ENCODE peak calls at places on chromosomes 11 and 22, in ten cellular contexts. One of them, this sample, is unnamed.

GRCh38 chr22:29073618-29074275 is 912 bp downstream of the KREMEN1 start:
- DNase-seq in upper lobe of right lung: peak
- DNase-seq in naive thymus-derived CD8-positive, alpha-beta T cell: no peak
- DNase-seq in anterior cingulate cortex: no peak
- DNase-seq in ACHN: peak
- DNase-seq in activated CD4-positive, alpha-beta T cell treated with anti-CD3 and anti-CD28 coated beads, Interleukin-2, amount 50 U/mL, for 48 hours: peak
- DNase-seq in stimulated activated CD4-positive, alpha-beta T cell treated with anti-CD3 and anti-CD28 coated beads, TNF-alpha, amount 100 ng/mL, for 24 hours: peak
- DNase-seq in left ventricle myocardium inferior: peak
- DNase-seq in GM04503: no peak
- DNase-seq in GM13976: peak
- DNase-seq in this sample: peak

GRCh38 chr22:20514658-20515406 is 7.4 kb downstream of the MED15 start:
- DNase-seq in upper lobe of right lung: no peak
- DNase-seq in naive thymus-derived CD8-positive, alpha-beta T cell: no peak
- DNase-seq in anterior cingulate cortex: no peak
- DNase-seq in ACHN: no peak
- DNase-seq in activated CD4-positive, alpha-beta T cell treated with anti-CD3 and anti-CD28 coated beads, Interleukin-2, amount 50 U/mL, for 48 hours: no peak
- DNase-seq in stimulated activated CD4-positive, alpha-beta T cell treated with anti-CD3 and anti-CD28 coated beads, TNF-alpha, amount 100 ng/mL, for 24 hours: no peak
- DNase-seq in left ventricle myocardium inferior: no peak
- DNase-seq in GM04503: peak
- DNase-seq in GM13976: no peak
- DNase-seq in this sample: no peak

GRCh38 chr11:85089654-85090053 is 537.5 kb downstream of the DLG2 start:
- DNase-seq in upper lobe of right lung: no peak
- DNase-seq in naive thymus-derived CD8-positive, alpha-beta T cell: no peak
- DNase-seq in anterior cingulate cortex: no peak
- DNase-seq in ACHN: no peak
- DNase-seq in activated CD4-positive, alpha-beta T cell treated with anti-CD3 and anti-CD28 coated beads, Interleukin-2, amount 50 U/mL, for 48 hours: no peak
- DNase-seq in stimulated activated CD4-positive, alpha-beta T cell treated with anti-CD3 and anti-CD28 coated beads, TNF-alpha, amount 100 ng/mL, for 24 hours: no peak
- DNase-seq in left ventricle myocardium inferior: no peak
- DNase-seq in GM04503: no peak
- DNase-seq in GM13976: no peak
- DNase-seq in this sample: no peak

GRCh38 chr11:86673872-86674750 is 1.7 kb upstream of the ME3 start:
- DNase-seq in upper lobe of right lung: no peak
- DNase-seq in naive thymus-derived CD8-positive, alpha-beta T cell: no peak
- DNase-seq in anterior cingulate cortex: no peak
- DNase-seq in ACHN: no peak
- DNase-seq in activated CD4-positive, alpha-beta T cell treated with anti-CD3 and anti-CD28 coated beads, Interleukin-2, amount 50 U/mL, for 48 hours: no peak
- DNase-seq in stimulated activated CD4-positive, alpha-beta T cell treated with anti-CD3 and anti-CD28 coated beads, TNF-alpha, amount 100 ng/mL, for 24 hours: no peak
- DNase-seq in left ventricle myocardium inferior: no peak
- DNase-seq in GM04503: no peak
- DNase-seq in GM13976: no peak
- DNase-seq in this sample: no peak

GRCh38 chr11:123536690-123537437 is 106.8 kb downstream of the GRAMD1B start:
- DNase-seq in upper lobe of right lung: no peak
- DNase-seq in naive thymus-derived CD8-positive, alpha-beta T cell: no peak
- DNase-seq in anterior cingulate cortex: no peak
- DNase-seq in ACHN: no peak
- DNase-seq in activated CD4-positive, alpha-beta T cell treated with anti-CD3 and anti-CD28 coated beads, Interleukin-2, amount 50 U/mL, for 48 hours: no peak
- DNase-seq in stimulated activated CD4-positive, alpha-beta T cell treated with anti-CD3 and anti-CD28 coated beads, TNF-alpha, amount 100 ng/mL, for 24 hours: no peak
- DNase-seq in left ventricle myocardium inferior: no peak
- DNase-seq in GM04503: no peak
- DNase-seq in GM13976: no peak
- DNase-seq in this sample: no peak

GRCh38 chr22:48888466-48889208 is 939.0 kb downstream of the BRD1 start:
- DNase-seq in upper lobe of right lung: peak
- DNase-seq in naive thymus-derived CD8-positive, alpha-beta T cell: no peak
- DNase-seq in anterior cingulate cortex: no peak
- DNase-seq in ACHN: no peak
- DNase-seq in activated CD4-positive, alpha-beta T cell treated with anti-CD3 and anti-CD28 coated beads, Interleukin-2, amount 50 U/mL, for 48 hours: no peak
- DNase-seq in stimulated activated CD4-positive, alpha-beta T cell treated with anti-CD3 and anti-CD28 coated beads, TNF-alpha, amount 100 ng/mL, for 24 hours: no peak
- DNase-seq in left ventricle myocardium inferior: no peak
- DNase-seq in GM04503: no peak
- DNase-seq in GM13976: no peak
- DNase-seq in this sample: no peak

GRCh38 chr11:117610045-117610444 is 187.0 kb downstream of the DSCAML1 start:
- DNase-seq in upper lobe of right lung: no peak
- DNase-seq in naive thymus-derived CD8-positive, alpha-beta T cell: no peak
- DNase-seq in anterior cingulate cortex: no peak
- DNase-seq in ACHN: peak
- DNase-seq in activated CD4-positive, alpha-beta T cell treated with anti-CD3 and anti-CD28 coated beads, Interleukin-2, amount 50 U/mL, for 48 hours: peak
- DNase-seq in stimulated activated CD4-positive, alpha-beta T cell treated with anti-CD3 and anti-CD28 coated beads, TNF-alpha, amount 100 ng/mL, for 24 hours: no peak
- DNase-seq in left ventricle myocardium inferior: no peak
- DNase-seq in GM04503: no peak
- DNase-seq in GM13976: peak
- DNase-seq in this sample: peak

GRCh38 chr11:129947474-129947873 is 52.1 kb upstream of the NFRKB start:
- DNase-seq in upper lobe of right lung: no peak
- DNase-seq in naive thymus-derived CD8-positive, alpha-beta T cell: no peak
- DNase-seq in anterior cingulate cortex: no peak
- DNase-seq in ACHN: no peak
- DNase-seq in activated CD4-positive, alpha-beta T cell treated with anti-CD3 and anti-CD28 coated beads, Interleukin-2, amount 50 U/mL, for 48 hours: no peak
- DNase-seq in stimulated activated CD4-positive, alpha-beta T cell treated with anti-CD3 and anti-CD28 coated beads, TNF-alpha, amount 100 ng/mL, for 24 hours: no peak
- DNase-seq in left ventricle myocardium inferior: no peak
- DNase-seq in GM04503: no peak
- DNase-seq in GM13976: no peak
- DNase-seq in this sample: no peak

GRCh38 chr22:19375435-19375834 is 56.1 kb downstream of the HIRA start:
- DNase-seq in upper lobe of right lung: peak
- DNase-seq in naive thymus-derived CD8-positive, alpha-beta T cell: no peak
- DNase-seq in anterior cingulate cortex: no peak
- DNase-seq in ACHN: no peak
- DNase-seq in activated CD4-positive, alpha-beta T cell treated with anti-CD3 and anti-CD28 coated beads, Interleukin-2, amount 50 U/mL, for 48 hours: no peak
- DNase-seq in stimulated activated CD4-positive, alpha-beta T cell treated with anti-CD3 and anti-CD28 coated beads, TNF-alpha, amount 100 ng/mL, for 24 hours: no peak
- DNase-seq in left ventricle myocardium inferior: no peak
- DNase-seq in GM04503: no peak
- DNase-seq in GM13976: no peak
- DNase-seq in this sample: no peak

GRCh38 chr22:39242809-39243442 is 1.9 kb downstream of the PDGFB start:
- DNase-seq in upper lobe of right lung: no peak
- DNase-seq in naive thymus-derived CD8-positive, alpha-beta T cell: peak
- DNase-seq in anterior cingulate cortex: no peak
- DNase-seq in ACHN: no peak
- DNase-seq in activated CD4-positive, alpha-beta T cell treated with anti-CD3 and anti-CD28 coated beads, Interleukin-2, amount 50 U/mL, for 48 hours: peak
- DNase-seq in stimulated activated CD4-positive, alpha-beta T cell treated with anti-CD3 and anti-CD28 coated beads, TNF-alpha, amount 100 ng/mL, for 24 hours: no peak
- DNase-seq in left ventricle myocardium inferior: no peak
- DNase-seq in GM04503: no peak
- DNase-seq in GM13976: no peak
- DNase-seq in this sample: no peak

GRCh38 chr22:35266277-35266676 is 9.0 kb downstream of the HMGXB4 start:
- DNase-seq in upper lobe of right lung: no peak
- DNase-seq in naive thymus-derived CD8-positive, alpha-beta T cell: no peak
- DNase-seq in anterior cingulate cortex: no peak
- DNase-seq in ACHN: no peak
- DNase-seq in activated CD4-positive, alpha-beta T cell treated with anti-CD3 and anti-CD28 coated beads, Interleukin-2, amount 50 U/mL, for 48 hours: no peak
- DNase-seq in stimulated activated CD4-positive, alpha-beta T cell treated with anti-CD3 and anti-CD28 coated beads, TNF-alpha, amount 100 ng/mL, for 24 hours: no peak
- DNase-seq in left ventricle myocardium inferior: no peak
- DNase-seq in GM04503: no peak
- DNase-seq in GM13976: no peak
- DNase-seq in this sample: no peak

GRCh38 chr11:62666259-62666926 is 1.3 kb downstream of the CSKMT start:
- DNase-seq in upper lobe of right lung: no peak
- DNase-seq in naive thymus-derived CD8-positive, alpha-beta T cell: no peak
- DNase-seq in anterior cingulate cortex: no peak
- DNase-seq in ACHN: no peak
- DNase-seq in activated CD4-positive, alpha-beta T cell treated with anti-CD3 and anti-CD28 coated beads, Interleukin-2, amount 50 U/mL, for 48 hours: peak
- DNase-seq in stimulated activated CD4-positive, alpha-beta T cell treated with anti-CD3 and anti-CD28 coated beads, TNF-alpha, amount 100 ng/mL, for 24 hours: no peak
- DNase-seq in left ventricle myocardium inferior: no peak
- DNase-seq in GM04503: no peak
- DNase-seq in GM13976: no peak
- DNase-seq in this sample: no peak

GRCh38 chr11:65427691-65428577 is 5.3 kb downstream of the NEAT1 start:
- DNase-seq in upper lobe of right lung: peak
- DNase-seq in naive thymus-derived CD8-positive, alpha-beta T cell: no peak
- DNase-seq in anterior cingulate cortex: no peak
- DNase-seq in ACHN: peak
- DNase-seq in activated CD4-positive, alpha-beta T cell treated with anti-CD3 and anti-CD28 coated beads, Interleukin-2, amount 50 U/mL, for 48 hours: peak
- DNase-seq in stimulated activated CD4-positive, alpha-beta T cell treated with anti-CD3 and anti-CD28 coated beads, TNF-alpha, amount 100 ng/mL, for 24 hours: peak
- DNase-seq in left ventricle myocardium inferior: no peak
- DNase-seq in GM04503: peak
- DNase-seq in GM13976: no peak
- DNase-seq in this sample: no peak

GRCh38 chr22:47107431-47107830 is 345.0 kb downstream of the TBC1D22A start:
- DNase-seq in upper lobe of right lung: no peak
- DNase-seq in naive thymus-derived CD8-positive, alpha-beta T cell: no peak
- DNase-seq in anterior cingulate cortex: no peak
- DNase-seq in ACHN: peak
- DNase-seq in activated CD4-positive, alpha-beta T cell treated with anti-CD3 and anti-CD28 coated beads, Interleukin-2, amount 50 U/mL, for 48 hours: no peak
- DNase-seq in stimulated activated CD4-positive, alpha-beta T cell treated with anti-CD3 and anti-CD28 coated beads, TNF-alpha, amount 100 ng/mL, for 24 hours: no peak
- DNase-seq in left ventricle myocardium inferior: no peak
- DNase-seq in GM04503: peak
- DNase-seq in GM13976: no peak
- DNase-seq in this sample: no peak

GRCh38 chr11:76025068-76025467 is 181.2 kb downstream of the WNT11 start:
- DNase-seq in upper lobe of right lung: no peak
- DNase-seq in naive thymus-derived CD8-positive, alpha-beta T cell: no peak
- DNase-seq in anterior cingulate cortex: no peak
- DNase-seq in ACHN: no peak
- DNase-seq in activated CD4-positive, alpha-beta T cell treated with anti-CD3 and anti-CD28 coated beads, Interleukin-2, amount 50 U/mL, for 48 hours: no peak
- DNase-seq in stimulated activated CD4-positive, alpha-beta T cell treated with anti-CD3 and anti-CD28 coated beads, TNF-alpha, amount 100 ng/mL, for 24 hours: no peak
- DNase-seq in left ventricle myocardium inferior: no peak
- DNase-seq in GM04503: peak
- DNase-seq in GM13976: no peak
- DNase-seq in this sample: no peak

GRCh38 chr11:18010271-18010670 is 2.6 kb downstream of the SERGEF start:
- DNase-seq in upper lobe of right lung: no peak
- DNase-seq in naive thymus-derived CD8-positive, alpha-beta T cell: no peak
- DNase-seq in anterior cingulate cortex: no peak
- DNase-seq in ACHN: no peak
- DNase-seq in activated CD4-positive, alpha-beta T cell treated with anti-CD3 and anti-CD28 coated beads, Interleukin-2, amount 50 U/mL, for 48 hours: no peak
- DNase-seq in stimulated activated CD4-positive, alpha-beta T cell treated with anti-CD3 and anti-CD28 coated beads, TNF-alpha, amount 100 ng/mL, for 24 hours: no peak
- DNase-seq in left ventricle myocardium inferior: no peak
- DNase-seq in GM04503: no peak
- DNase-seq in GM13976: no peak
- DNase-seq in this sample: no peak

GRCh38 chr22:19644314-19645223 is 69.7 kb upstream of the SEPTIN5 start:
- DNase-seq in upper lobe of right lung: no peak
- DNase-seq in naive thymus-derived CD8-positive, alpha-beta T cell: no peak
- DNase-seq in anterior cingulate cortex: no peak
- DNase-seq in ACHN: no peak
- DNase-seq in activated CD4-positive, alpha-beta T cell treated with anti-CD3 and anti-CD28 coated beads, Interleukin-2, amount 50 U/mL, for 48 hours: no peak
- DNase-seq in stimulated activated CD4-positive, alpha-beta T cell treated with anti-CD3 and anti-CD28 coated beads, TNF-alpha, amount 100 ng/mL, for 24 hours: no peak
- DNase-seq in left ventricle myocardium inferior: no peak
- DNase-seq in GM04503: no peak
- DNase-seq in GM13976: no peak
- DNase-seq in this sample: no peak

GRCh38 chr22:18974477-18975180 is 38.5 kb upstream of the PRODH start:
- DNase-seq in upper lobe of right lung: no peak
- DNase-seq in naive thymus-derived CD8-positive, alpha-beta T cell: no peak
- DNase-seq in anterior cingulate cortex: no peak
- DNase-seq in ACHN: no peak
- DNase-seq in activated CD4-positive, alpha-beta T cell treated with anti-CD3 and anti-CD28 coated beads, Interleukin-2, amount 50 U/mL, for 48 hours: no peak
- DNase-seq in stimulated activated CD4-positive, alpha-beta T cell treated with anti-CD3 and anti-CD28 coated beads, TNF-alpha, amount 100 ng/mL, for 24 hours: no peak
- DNase-seq in left ventricle myocardium inferior: no peak
- DNase-seq in GM04503: no peak
- DNase-seq in GM13976: no peak
- DNase-seq in this sample: no peak

GRCh38 chr11:65386307-65387081 is at the start of gene FRMD8:
- DNase-seq in upper lobe of right lung: peak
- DNase-seq in naive thymus-derived CD8-positive, alpha-beta T cell: peak
- DNase-seq in anterior cingulate cortex: peak
- DNase-seq in ACHN: peak
- DNase-seq in activated CD4-positive, alpha-beta T cell treated with anti-CD3 and anti-CD28 coated beads, Interleukin-2, amount 50 U/mL, for 48 hours: peak
- DNase-seq in stimulated activated CD4-positive, alpha-beta T cell treated with anti-CD3 and anti-CD28 coated beads, TNF-alpha, amount 100 ng/mL, for 24 hours: peak
- DNase-seq in left ventricle myocardium inferior: peak
- DNase-seq in GM04503: peak
- DNase-seq in GM13976: peak
- DNase-seq in this sample: peak

GRCh38 chr11:60840711-60841430 is 1.0 kb upstream of the CCDC86 start:
- DNase-seq in upper lobe of right lung: no peak
- DNase-seq in naive thymus-derived CD8-positive, alpha-beta T cell: no peak
- DNase-seq in anterior cingulate cortex: no peak
- DNase-seq in ACHN: peak
- DNase-seq in activated CD4-positive, alpha-beta T cell treated with anti-CD3 and anti-CD28 coated beads, Interleukin-2, amount 50 U/mL, for 48 hours: no peak
- DNase-seq in stimulated activated CD4-positive, alpha-beta T cell treated with anti-CD3 and anti-CD28 coated beads, TNF-alpha, amount 100 ng/mL, for 24 hours: no peak
- DNase-seq in left ventricle myocardium inferior: peak
- DNase-seq in GM04503: peak
- DNase-seq in GM13976: no peak
- DNase-seq in this sample: no peak

GRCh38 chr11:108224908-108225786 is 2.3 kb downstream of the ATM start:
- DNase-seq in upper lobe of right lung: no peak
- DNase-seq in naive thymus-derived CD8-positive, alpha-beta T cell: no peak
- DNase-seq in anterior cingulate cortex: no peak
- DNase-seq in ACHN: peak
- DNase-seq in activated CD4-positive, alpha-beta T cell treated with anti-CD3 and anti-CD28 coated beads, Interleukin-2, amount 50 U/mL, for 48 hours: peak
- DNase-seq in stimulated activated CD4-positive, alpha-beta T cell treated with anti-CD3 and anti-CD28 coated beads, TNF-alpha, amount 100 ng/mL, for 24 hours: no peak
- DNase-seq in left ventricle myocardium inferior: no peak
- DNase-seq in GM04503: no peak
- DNase-seq in GM13976: peak
- DNase-seq in this sample: peak

GRCh38 chr11:21622995-21623394 is 569.9 kb upstream of the ANO5 start:
- DNase-seq in upper lobe of right lung: no peak
- DNase-seq in naive thymus-derived CD8-positive, alpha-beta T cell: no peak
- DNase-seq in anterior cingulate cortex: no peak
- DNase-seq in ACHN: peak
- DNase-seq in activated CD4-positive, alpha-beta T cell treated with anti-CD3 and anti-CD28 coated beads, Interleukin-2, amount 50 U/mL, for 48 hours: no peak
- DNase-seq in stimulated activated CD4-positive, alpha-beta T cell treated with anti-CD3 and anti-CD28 coated beads, TNF-alpha, amount 100 ng/mL, for 24 hours: no peak
- DNase-seq in left ventricle myocardium inferior: no peak
- DNase-seq in GM04503: no peak
- DNase-seq in GM13976: no peak
- DNase-seq in this sample: no peak

GRCh38 chr11:72229336-72229924 is 4.9 kb downstream of the INPPL1 start:
- DNase-seq in upper lobe of right lung: peak
- DNase-seq in naive thymus-derived CD8-positive, alpha-beta T cell: no peak
- DNase-seq in anterior cingulate cortex: no peak
- DNase-seq in ACHN: no peak
- DNase-seq in activated CD4-positive, alpha-beta T cell treated with anti-CD3 and anti-CD28 coated beads, Interleukin-2, amount 50 U/mL, for 48 hours: no peak
- DNase-seq in stimulated activated CD4-positive, alpha-beta T cell treated with anti-CD3 and anti-CD28 coated beads, TNF-alpha, amount 100 ng/mL, for 24 hours: no peak
- DNase-seq in left ventricle myocardium inferior: no peak
- DNase-seq in GM04503: no peak
- DNase-seq in GM13976: no peak
- DNase-seq in this sample: no peak

GRCh38 chr11:130561441-130561881 is 113.0 kb downstream of the ADAMTS15 start:
- DNase-seq in upper lobe of right lung: no peak
- DNase-seq in naive thymus-derived CD8-positive, alpha-beta T cell: no peak
- DNase-seq in anterior cingulate cortex: no peak
- DNase-seq in ACHN: no peak
- DNase-seq in activated CD4-positive, alpha-beta T cell treated with anti-CD3 and anti-CD28 coated beads, Interleukin-2, amount 50 U/mL, for 48 hours: no peak
- DNase-seq in stimulated activated CD4-positive, alpha-beta T cell treated with anti-CD3 and anti-CD28 coated beads, TNF-alpha, amount 100 ng/mL, for 24 hours: no peak
- DNase-seq in left ventricle myocardium inferior: no peak
- DNase-seq in GM04503: no peak
- DNase-seq in GM13976: no peak
- DNase-seq in this sample: no peak

GRCh38 chr11:10026514-10026913 is 267.5 kb downstream of the SBF2 start:
- DNase-seq in upper lobe of right lung: no peak
- DNase-seq in naive thymus-derived CD8-positive, alpha-beta T cell: no peak
- DNase-seq in anterior cingulate cortex: no peak
- DNase-seq in ACHN: no peak
- DNase-seq in activated CD4-positive, alpha-beta T cell treated with anti-CD3 and anti-CD28 coated beads, Interleukin-2, amount 50 U/mL, for 48 hours: no peak
- DNase-seq in stimulated activated CD4-positive, alpha-beta T cell treated with anti-CD3 and anti-CD28 coated beads, TNF-alpha, amount 100 ng/mL, for 24 hours: no peak
- DNase-seq in left ventricle myocardium inferior: no peak
- DNase-seq in GM04503: no peak
- DNase-seq in GM13976: no peak
- DNase-seq in this sample: no peak

GRCh38 chr22:27251563-27251962 is 550.0 kb downstream of the MN1 start:
- DNase-seq in upper lobe of right lung: no peak
- DNase-seq in naive thymus-derived CD8-positive, alpha-beta T cell: no peak
- DNase-seq in anterior cingulate cortex: no peak
- DNase-seq in ACHN: no peak
- DNase-seq in activated CD4-positive, alpha-beta T cell treated with anti-CD3 and anti-CD28 coated beads, Interleukin-2, amount 50 U/mL, for 48 hours: no peak
- DNase-seq in stimulated activated CD4-positive, alpha-beta T cell treated with anti-CD3 and anti-CD28 coated beads, TNF-alpha, amount 100 ng/mL, for 24 hours: no peak
- DNase-seq in left ventricle myocardium inferior: no peak
- DNase-seq in GM04503: no peak
- DNase-seq in GM13976: no peak
- DNase-seq in this sample: no peak